ENCODE peak calls at places on chromosomes 11 and 22, in ten cellular contexts. P is AG10803; W is cardiac muscle cell; I is nucleus accumbens; M is progenitor cell of endocrine pancreas; T is AG08395; R is PC-3; Y is NCI-H2081; S is NCI-H1930; Z is activated CD4-positive, CD25-positive, alpha-beta regulatory T cell. A is an unnamed sample.

GRCh38 chr11:75850787-75851186 is 35.8 kb downstream of the UVRAG start:
- DNase-seq in P (no peak), W (peak), I (no peak), M (no peak), T (no peak), R (no peak), Y (no peak), S (no peak), Z (no peak), A (no peak)

GRCh38 chr11:73965076-73965763 is 14.4 kb downstream of the DNAJB13 start:
- DNase-seq in P (peak), W (no peak), I (no peak), M (no peak), T (peak), R (peak), Y (no peak), S (no peak), Z (no peak), A (no peak)

GRCh38 chr11:47967577-47968230 is 12.7 kb upstream of the PTPRJ start:
- DNase-seq in P (peak), W (no peak), I (no peak), M (no peak), T (peak), R (no peak), Y (no peak), S (no peak), Z (no peak), A (peak)

GRCh38 chr11:35602979-35603378 is 15.3 kb upstream of the FJX1 start:
- DNase-seq in P (no peak), W (no peak), I (no peak), M (no peak), T (no peak), R (no peak), Y (no peak), S (no peak), Z (no peak), A (no peak)

GRCh38 chr11:98069861-98070260 is 950.9 kb upstream of the CNTN5 start:
- DNase-seq in P (no peak), W (no peak), I (no peak), M (no peak), T (no peak), R (no peak), Y (no peak), S (peak), Z (no peak), A (no peak)

GRCh38 chr11:76772100-76772782 is 10.9 kb upstream of the TSKU start:
- DNase-seq in P (peak), W (no peak), I (no peak), M (no peak), T (no peak), R (no peak), Y (no peak), S (no peak), Z (no peak), A (no peak)

GRCh38 chr11:86181379-86181778 is 63.2 kb upstream of the EED start:
- DNase-seq in P (no peak), W (no peak), I (no peak), M (no peak), T (no peak), R (no peak), Y (no peak), S (no peak), Z (no peak), A (no peak)

GRCh38 chr11:34755671-34756070 is 134.8 kb downstream of the EHF start:
- DNase-seq in P (no peak), W (no peak), I (no peak), M (no peak), T (no peak), R (no peak), Y (no peak), S (no peak), Z (no peak), A (no peak)

GRCh38 chr22:45966892-45967365 is 10.0 kb downstream of the WNT7B start:
- DNase-seq in P (no peak), W (no peak), I (no peak), M (no peak), T (no peak), R (no peak), Y (no peak), S (no peak), Z (no peak), A (no peak)

GRCh38 chr22:32823024-32823730 is 21.7 kb downstream of the TIMP3 start:
- DNase-seq in P (no peak), W (peak), I (no peak), M (peak), T (no peak), R (peak), Y (no peak), S (no peak), Z (no peak), A (peak)

GRCh38 chr11:107561688-107562087 is 3.8 kb downstream of the ALKBH8 start:
- DNase-seq in P (peak), W (no peak), I (no peak), M (no peak), T (peak), R (peak), Y (no peak), S (no peak), Z (no peak), A (peak)

GRCh38 chr11:40405614-40406013 is 1053.8 kb downstream of the LRRC4C start:
- DNase-seq in P (no peak), W (no peak), I (no peak), M (no peak), T (no peak), R (no peak), Y (no peak), S (no peak), Z (no peak), A (no peak)

GRCh38 chr11:12167098-12167999 is 57.0 kb downstream of the MICAL2 start:
- DNase-seq in P (peak), W (no peak), I (no peak), M (no peak), T (peak), R (peak), Y (peak), S (no peak), Z (no peak), A (peak)